ENCODE peak calls at places on chromosome 11, in four cellular contexts. One of them, this sample, is unnamed.
A peak's percentile ranks its signal among the peaks of the same experiment; 100 is the strongest.

GRCh38 chr11:96426356-96427103 is 36.7 kb downstream of the JRKL start:
- DNase-seq in NCI-H1105 treated with DMSO at 0.1 percent for 48 hours: peak; percentile 65
- DNase-seq in naive thymus-derived CD8-positive, alpha-beta T cell: no peak
- DNase-seq in WTC11: no peak
- DNase-seq in this sample: no peak

GRCh38 chr11:39374963-39375698 is 2084.3 kb downstream of the LRRC4C start:
- DNase-seq in NCI-H1105 treated with DMSO at 0.1 percent for 48 hours: peak; percentile 17
- DNase-seq in naive thymus-derived CD8-positive, alpha-beta T cell: peak; percentile 7
- DNase-seq in WTC11: no peak
- DNase-seq in this sample: no peak

GRCh38 chr11:68036717-68037239 is 2.0 kb upstream of the TCIRG1 start:
- DNase-seq in NCI-H1105 treated with DMSO at 0.1 percent for 48 hours: no peak
- DNase-seq in naive thymus-derived CD8-positive, alpha-beta T cell: no peak
- DNase-seq in WTC11: no peak
- DNase-seq in this sample: no peak

GRCh38 chr11:13210424-13210823 is 67.2 kb upstream of the BMAL1 start:
- DNase-seq in NCI-H1105 treated with DMSO at 0.1 percent for 48 hours: peak; percentile 76
- DNase-seq in naive thymus-derived CD8-positive, alpha-beta T cell: peak; percentile 4
- DNase-seq in WTC11: peak; percentile 62
- DNase-seq in this sample: no peak

GRCh38 chr11:132942611-132943324 is 589.5 kb downstream of the OPCML start:
- DNase-seq in NCI-H1105 treated with DMSO at 0.1 percent for 48 hours: no peak
- DNase-seq in naive thymus-derived CD8-positive, alpha-beta T cell: no peak
- DNase-seq in WTC11: peak; percentile 68
- DNase-seq in this sample: no peak

GRCh38 chr11:79864882-79865281 is 424.1 kb upstream of the TENM4 start:
- DNase-seq in NCI-H1105 treated with DMSO at 0.1 percent for 48 hours: no peak
- DNase-seq in naive thymus-derived CD8-positive, alpha-beta T cell: no peak
- DNase-seq in WTC11: no peak
- DNase-seq in this sample: no peak

GRCh38 chr11:44823006-44823405 is 96.2 kb downstream of the TSPAN18 start:
- DNase-seq in NCI-H1105 treated with DMSO at 0.1 percent for 48 hours: no peak
- DNase-seq in naive thymus-derived CD8-positive, alpha-beta T cell: no peak
- DNase-seq in WTC11: peak; percentile 51
- DNase-seq in this sample: no peak

GRCh38 chr11:118870396-118871343 is 13.0 kb upstream of the CXCR5 start:
- DNase-seq in NCI-H1105 treated with DMSO at 0.1 percent for 48 hours: no peak
- DNase-seq in naive thymus-derived CD8-positive, alpha-beta T cell: peak; percentile 17
- DNase-seq in WTC11: peak; percentile 25
- DNase-seq in this sample: peak; percentile 68

GRCh38 chr11:86990520-86990919 is 35.3 kb upstream of the FZD4 start:
- DNase-seq in NCI-H1105 treated with DMSO at 0.1 percent for 48 hours: no peak
- DNase-seq in naive thymus-derived CD8-positive, alpha-beta T cell: no peak
- DNase-seq in WTC11: no peak
- DNase-seq in this sample: no peak

GRCh38 chr11:17755891-17756290 is 21.3 kb downstream of the KCNC1 start:
- DNase-seq in NCI-H1105 treated with DMSO at 0.1 percent for 48 hours: no peak
- DNase-seq in naive thymus-derived CD8-positive, alpha-beta T cell: no peak
- DNase-seq in WTC11: no peak
- DNase-seq in this sample: no peak

GRCh38 chr11:86395061-86395551 is 20.4 kb downstream of the CCDC81 start:
- DNase-seq in NCI-H1105 treated with DMSO at 0.1 percent for 48 hours: no peak
- DNase-seq in naive thymus-derived CD8-positive, alpha-beta T cell: no peak
- DNase-seq in WTC11: peak; percentile 20
- DNase-seq in this sample: no peak

GRCh38 chr11:117820071-117820470 is 4.5 kb downstream of the FXYD2 start:
- DNase-seq in NCI-H1105 treated with DMSO at 0.1 percent for 48 hours: peak; percentile 95
- DNase-seq in naive thymus-derived CD8-positive, alpha-beta T cell: no peak
- DNase-seq in WTC11: no peak
- DNase-seq in this sample: no peak

GRCh38 chr11:105229257-105229656 is 89.7 kb upstream of the CARD18 start:
- DNase-seq in NCI-H1105 treated with DMSO at 0.1 percent for 48 hours: no peak
- DNase-seq in naive thymus-derived CD8-positive, alpha-beta T cell: no peak
- DNase-seq in WTC11: no peak
- DNase-seq in this sample: no peak

GRCh38 chr11:85472953-85473352 is 154.2 kb downstream of the DLG2 start:
- DNase-seq in NCI-H1105 treated with DMSO at 0.1 percent for 48 hours: no peak
- DNase-seq in naive thymus-derived CD8-positive, alpha-beta T cell: no peak
- DNase-seq in WTC11: peak; percentile 70
- DNase-seq in this sample: no peak

GRCh38 chr11:106625566-106625965 is 392.7 kb downstream of the GUCY1A2 start:
- DNase-seq in NCI-H1105 treated with DMSO at 0.1 percent for 48 hours: no peak
- DNase-seq in naive thymus-derived CD8-positive, alpha-beta T cell: no peak
- DNase-seq in WTC11: no peak
- DNase-seq in this sample: no peak

GRCh38 chr11:81869337-81870065 is 864.2 kb downstream of the FAM181B start:
- DNase-seq in NCI-H1105 treated with DMSO at 0.1 percent for 48 hours: peak; percentile 63
- DNase-seq in naive thymus-derived CD8-positive, alpha-beta T cell: peak; percentile 86
- DNase-seq in WTC11: no peak
- DNase-seq in this sample: no peak

GRCh38 chr11:72683782-72684200 is 9.6 kb upstream of the PDE2A start:
- DNase-seq in NCI-H1105 treated with DMSO at 0.1 percent for 48 hours: peak; percentile 32
- DNase-seq in naive thymus-derived CD8-positive, alpha-beta T cell: peak; percentile 57
- DNase-seq in WTC11: peak; percentile 92
- DNase-seq in this sample: no peak

GRCh38 chr11:70566768-70567530 is 168.6 kb downstream of the CTTN start:
- DNase-seq in NCI-H1105 treated with DMSO at 0.1 percent for 48 hours: no peak
- DNase-seq in naive thymus-derived CD8-positive, alpha-beta T cell: no peak
- DNase-seq in WTC11: no peak
- DNase-seq in this sample: no peak

GRCh38 chr11:74018331-74019005 is 9.6 kb upstream of the UCP3 start:
- DNase-seq in NCI-H1105 treated with DMSO at 0.1 percent for 48 hours: no peak
- DNase-seq in naive thymus-derived CD8-positive, alpha-beta T cell: no peak
- DNase-seq in WTC11: no peak
- DNase-seq in this sample: peak; percentile 78

GRCh38 chr11:126515501-126515900 is 160.0 kb downstream of the ST3GAL4 start:
- DNase-seq in NCI-H1105 treated with DMSO at 0.1 percent for 48 hours: no peak
- DNase-seq in naive thymus-derived CD8-positive, alpha-beta T cell: no peak
- DNase-seq in WTC11: no peak
- DNase-seq in this sample: no peak

GRCh38 chr11:64900263-64900678 is 16.7 kb downstream of the ATG2A start:
- DNase-seq in NCI-H1105 treated with DMSO at 0.1 percent for 48 hours: no peak
- DNase-seq in naive thymus-derived CD8-positive, alpha-beta T cell: peak; percentile 39
- DNase-seq in WTC11: no peak
- DNase-seq in this sample: no peak

This sample was measured in C1 segment of cervical spinal cord.